ENCODE peak calls at places on chromosome 22, in six cellular contexts. Y is CD4-positive, alpha-beta T cell; G is CD8-positive, alpha-beta T cell; D is upper lobe of left lung; W is cardiac fibroblast; Z is MCF 10A. X is an unnamed sample.

GRCh38 chr22:45703758-45704157 is 32.1 kb downstream of the ATXN10 start:
- DNase-seq in Y (no peak), G (no peak), D (no peak), W (no peak), Z (no peak), X (no peak)

GRCh38 chr22:37324340-37325023 is 42.2 kb downstream of the CYTH4 start:
- DNase-seq in Y (no peak), G (no peak), D (peak; percentile 81), W (no peak), Z (no peak), X (no peak)

GRCh38 chr22:37166675-37167066 is 17.0 kb upstream of the IL2RB start:
- DNase-seq in Y (peak; percentile 83), G (peak; percentile 92), D (peak; percentile 93), W (peak; percentile 80), Z (peak; percentile 75), X (no peak)

GRCh38 chr22:42387631-42388030 is 44.6 kb downstream of the NFAM1 start:
- DNase-seq in Y (no peak), G (no peak), D (no peak), W (no peak), Z (no peak), X (peak; percentile 34)

GRCh38 chr22:36435516-36436415 is 45.7 kb downstream of the TXN2 start:
- DNase-seq in Y (peak; percentile 60), G (peak; percentile 77), D (no peak), W (no peak), Z (no peak), X (no peak)

GRCh38 chr22:37054600-37055365 is 3.2 kb downstream of the KCTD17 start:
- DNase-seq in Y (no peak), G (no peak), D (no peak), W (no peak), Z (no peak), X (no peak)

GRCh38 chr22:45972091-45972867 is 4.7 kb downstream of the WNT7B start:
- DNase-seq in Y (no peak), G (no peak), D (peak; percentile 78), W (no peak), Z (no peak), X (no peak)

GRCh38 chr22:47933226-47933625 is 1170.8 kb downstream of the TBC1D22A start:
- DNase-seq in Y (no peak), G (no peak), D (no peak), W (no peak), Z (no peak), X (no peak)

DNA sequence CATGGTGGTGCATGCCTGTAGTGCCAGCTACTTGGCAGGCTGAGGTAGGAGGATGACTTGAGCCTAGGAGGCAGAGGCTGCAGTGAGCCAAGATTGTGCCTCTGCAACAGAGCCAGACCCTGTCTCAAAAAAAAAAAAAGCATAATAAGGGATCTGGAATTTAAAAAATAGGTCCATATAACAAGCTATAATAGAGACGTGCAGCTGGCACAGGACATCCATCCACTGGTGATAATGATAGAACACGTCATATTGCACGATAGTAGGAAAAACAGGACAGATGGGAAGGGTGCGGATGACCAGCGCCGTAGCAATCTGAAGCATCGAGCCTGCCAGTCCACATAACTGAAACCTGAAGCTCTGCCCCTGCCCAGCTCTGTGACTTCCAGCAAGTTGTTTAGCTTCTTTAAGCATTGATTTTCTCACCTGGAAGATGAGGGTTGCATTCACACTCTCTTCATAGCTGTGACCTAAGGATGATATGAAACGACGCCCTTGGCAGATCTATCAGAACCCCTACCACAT is 60.3 kb upstream of the PRODH start:
- DNase-seq in Y (no peak), G (no peak), D (no peak), W (no peak), Z (no peak), X (no peak)
- TF ChIP-seq CTCF in Y (no peak), G (no peak), D (no peak), W (no peak), Z (no peak), X (no peak)

GRCh38 chr22:40670058-40670457 is 9.2 kb upstream of the MCHR1 start:
- DNase-seq in Y (no peak), G (no peak), D (no peak), W (no peak), Z (no peak), X (no peak)

GRCh38 chr22:40674274-40674673 is 5.0 kb upstream of the MCHR1 start:
- DNase-seq in Y (no peak), G (no peak), D (no peak), W (no peak), Z (no peak), X (no peak)

GRCh38 chr22:40671369-40671768 is 7.9 kb upstream of the MCHR1 start:
- DNase-seq in Y (no peak), G (no peak), D (no peak), W (no peak), Z (no peak), X (no peak)

GRCh38 chr22:40673017-40673416 is 6.3 kb upstream of the MCHR1 start:
- DNase-seq in Y (no peak), G (no peak), D (no peak), W (peak; percentile 28), Z (no peak), X (no peak)

GRCh38 chr22:40671796-40672360 is 7.4 kb upstream of the MCHR1 start:
- DNase-seq in Y (no peak), G (no peak), D (no peak), W (no peak), Z (no peak), X (no peak)
- TF ChIP-seq CTCF in Y (no peak), G (no peak), D (no peak), W (no peak), Z (no peak), X (no peak)

GRCh38 chr22:29702025-29702930 is 17.5 kb upstream of the CABP7 start:
- DNase-seq in Y (no peak), G (no peak), D (no peak), W (peak; percentile 8), Z (no peak), X (no peak)
- TF ChIP-seq CTCF in Y (no peak), G (no peak), D (no peak), W (peak; percentile 14), Z (peak; percentile 17), X (no peak)

GRCh38 chr22:50605349-50606074 is 4.9 kb downstream of the MAPK8IP2 start:
- DNase-seq in Y (no peak), G (no peak), D (peak; percentile 72), W (no peak), Z (no peak), X (peak; percentile 62)

GRCh38 chr22:50607366-50608020 is 6.9 kb downstream of the MAPK8IP2 start:
- DNase-seq in Y (no peak), G (no peak), D (no peak), W (no peak), Z (no peak), X (no peak)

GRCh38 chr22:50606561-50607365 is 6.2 kb downstream of the MAPK8IP2 start:
- DNase-seq in Y (no peak), G (no peak), D (peak; percentile 55), W (no peak), Z (no peak), X (peak; percentile 42)

GRCh38 chr22:50604623-50605348 is 4.2 kb downstream of the MAPK8IP2 start:
- DNase-seq in Y (no peak), G (no peak), D (peak; percentile 82), W (no peak), Z (no peak), X (peak; percentile 41)

DNA sequence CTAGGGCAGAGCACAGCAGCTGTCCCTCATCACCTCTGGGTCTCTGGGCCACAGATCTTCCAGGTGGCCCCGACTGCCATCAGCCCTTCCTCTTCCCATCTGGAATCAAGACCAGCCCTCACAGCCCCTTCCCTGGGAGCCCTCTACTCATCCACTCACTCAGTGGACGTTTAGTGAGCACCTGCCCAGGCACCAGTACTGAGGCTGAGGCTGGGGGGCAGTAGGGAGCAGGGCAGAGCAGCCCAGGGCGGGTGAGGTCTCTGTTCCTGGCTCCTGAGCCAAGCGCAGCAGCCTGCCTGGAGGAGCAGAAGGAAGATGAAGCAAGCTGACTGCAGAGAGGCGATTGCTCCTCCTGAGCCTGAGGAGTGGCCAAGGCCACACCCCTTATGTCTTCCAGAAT is 5.5 kb downstream of the MAPK8IP2 start:
- DNase-seq in Y (no peak), G (no peak), D (no peak), W (no peak), Z (no peak), X (no peak)
- TF ChIP-seq CTCF in Y (no peak), G (no peak), D (no peak), W (no peak), Z (no peak), X (no peak)

X was measured in RWPE2.